ENCODE peak calls at places on chromosome 16, in six cellular contexts. P is H9, L is lung, V is tibial nerve, G is thyroid gland, Y is testis. M is an unnamed sample. For H3K4me1, the result is how much of the 10 kb centered on the place peaks cover.

GRCh38 chr16:73058616-73059409 is 10.9 kb upstream of the ZFHX3 start:
- DNase-seq in P (no peak), Y (peak), L (no peak), V (no peak), G (peak), M (peak)

GRCh38 chr16:57999366-57999970 is 1.0 kb downstream of the ZNF319 start:
- DNase-seq in P (no peak), V (no peak), Y (no peak), G (no peak), L (no peak), M (no peak)

GRCh38 chr16:11410382-11411058 is 65.3 kb downstream of the RMI2 start:
- DNase-seq in L (no peak), P (no peak), G (peak), Y (no peak), V (no peak), M (no peak)

GRCh38 chr16:52518884-52519283 is 28.1 kb downstream of the TOX3 start:
- DNase-seq in G (no peak), L (no peak), Y (no peak), P (no peak), V (no peak), M (no peak)

GRCh38 chr16:13186813-13187212 is 285.4 kb downstream of the SHISA9 start:
- DNase-seq in P (peak), V (no peak), G (no peak), L (no peak), Y (no peak), M (no peak)

GRCh38 chr16:11076259-11077018 is 132.1 kb downstream of the CLEC16A start:
- DNase-seq in V (no peak), G (no peak), Y (no peak), P (no peak), L (no peak), M (no peak)

GRCh38 chr16:50213939-50214519 is 52.3 kb upstream of the ADCY7 start:
- DNase-seq in Y (no peak), P (no peak), G (no peak), V (no peak), L (no peak), M (no peak)

GRCh38 chr16:62576636-62577035 is 540.4 kb upstream of the CDH8 start:
- DNase-seq in G (no peak), P (no peak), L (no peak), V (no peak), Y (no peak), M (no peak)

GRCh38 chr16:17013067-17013466 is 457.7 kb downstream of the XYLT1 start:
- DNase-seq in Y (no peak), V (no peak), P (no peak), G (no peak), L (no peak), M (no peak)

GRCh38 chr16:86029131-86029741 is 130.3 kb downstream of the IRF8 start:
- DNase-seq in V (no peak), G (peak), L (no peak), Y (no peak), P (no peak), M (no peak)

GRCh38 chr16:62067981-62068380 is 31.7 kb upstream of the CDH8 start:
- DNase-seq in Y (no peak), L (no peak), V (no peak), G (no peak), P (no peak), M (no peak)

GRCh38 chr16:6375471-6376075 is 957.1 kb upstream of the RBFOX1 start:
- DNase-seq in Y (no peak), V (no peak), P (no peak), L (no peak), G (no peak), M (no peak)

GRCh38 chr16:25812215-25812614 is 120.5 kb downstream of the HS3ST4 start:
- DNase-seq in P (no peak), V (no peak), L (no peak), Y (no peak), G (no peak), M (no peak)

GRCh38 chr16:72845322-72846020 is 202.5 kb downstream of the ZFHX3 start:
- DNase-seq in Y (no peak), L (no peak), V (no peak), P (no peak), G (no peak), M (no peak)

GRCh38 chr16:23608194-23608593 is 12.1 kb upstream of the NDUFAB1 start:
- DNase-seq in V (no peak), P (no peak), G (no peak), L (no peak), Y (no peak), M (no peak)

GRCh38 chr16:80337786-80338185 is 203.0 kb upstream of the DYNLRB2 start:
- DNase-seq in G (no peak), V (no peak), P (no peak), L (no peak), Y (no peak), M (no peak)

GRCh38 chr16:66988197-66988788 is at the start of gene CES4A:
- DNase-seq in G (peak), P (no peak), Y (no peak), V (peak), L (no peak), M (no peak)

GRCh38 chr16:86424413-86424812 is 85.9 kb upstream of the FOXF1 start:
- DNase-seq in G (no peak), Y (no peak), P (no peak), V (no peak), L (no peak), M (no peak)

GRCh38 chr16:1740781-1741490 is 30.4 kb downstream of the NME3 start:
- DNase-seq in L (no peak), P (no peak), G (no peak), Y (no peak), V (no peak), M (no peak)

GRCh38 chr16:56972898-56973689 is 11.3 kb downstream of the CETP start:
- DNase-seq in L (no peak), V (no peak), P (no peak), Y (no peak), G (no peak), M (no peak)

GRCh38 chr16:56847173-56847948 is 17.6 kb upstream of the SLC12A3 start:
- DNase-seq in Y (no peak), V (no peak), L (no peak), G (peak), P (no peak), M (no peak)

GRCh38 chr16:51151435-51151950 is 423 bp upstream of the SALL1 start:
- DNase-seq in V (no peak), L (no peak), P (peak), G (peak), Y (peak), M (peak)

GRCh38 chr16:57720142-57720575 is 15.4 kb upstream of the KATNB1 start:
- DNase-seq in V (no peak), Y (peak), P (peak), L (peak), G (peak), M (peak)

GRCh38 chr16:79885320-79885719 is 284.8 kb upstream of the MAF start:
- DNase-seq in L (no peak), G (no peak), Y (no peak), V (no peak), P (no peak), M (no peak)

GRCh38 chr16:17520567-17520966 is 49.8 kb upstream of the XYLT1 start:
- DNase-seq in G (no peak), Y (no peak), L (no peak), V (no peak), P (no peak), M (no peak)

GRCh38 chr16:80441935-80442334 is 98.9 kb upstream of the DYNLRB2 start:
- DNase-seq in Y (no peak), P (no peak), G (no peak), V (no peak), L (no peak), M (no peak)

GRCh38 chr16:67326115-67326471 is 448 bp downstream of the KCTD19 start:
- DNase-seq in V (no peak), L (no peak), G (no peak), P (no peak), Y (no peak), M (no peak)

GRCh38 chr16:1337486-1337885 is 4.0 kb downstream of the BAIAP3 start:
- DNase-seq in P (no peak), Y (no peak), V (no peak), G (no peak), L (no peak), M (no peak)

GRCh38 chr16:52552643-52553042 is 5.7 kb upstream of the TOX3 start:
- DNase-seq in Y (no peak), L (no peak), G (no peak), V (no peak), P (no peak), M (no peak)

GRCh38 chr16:85659805-85660511 is 28.8 kb downstream of the GINS2 start:
- DNase-seq in V (no peak), L (no peak), P (peak), G (peak), Y (peak), M (peak)

DNA sequence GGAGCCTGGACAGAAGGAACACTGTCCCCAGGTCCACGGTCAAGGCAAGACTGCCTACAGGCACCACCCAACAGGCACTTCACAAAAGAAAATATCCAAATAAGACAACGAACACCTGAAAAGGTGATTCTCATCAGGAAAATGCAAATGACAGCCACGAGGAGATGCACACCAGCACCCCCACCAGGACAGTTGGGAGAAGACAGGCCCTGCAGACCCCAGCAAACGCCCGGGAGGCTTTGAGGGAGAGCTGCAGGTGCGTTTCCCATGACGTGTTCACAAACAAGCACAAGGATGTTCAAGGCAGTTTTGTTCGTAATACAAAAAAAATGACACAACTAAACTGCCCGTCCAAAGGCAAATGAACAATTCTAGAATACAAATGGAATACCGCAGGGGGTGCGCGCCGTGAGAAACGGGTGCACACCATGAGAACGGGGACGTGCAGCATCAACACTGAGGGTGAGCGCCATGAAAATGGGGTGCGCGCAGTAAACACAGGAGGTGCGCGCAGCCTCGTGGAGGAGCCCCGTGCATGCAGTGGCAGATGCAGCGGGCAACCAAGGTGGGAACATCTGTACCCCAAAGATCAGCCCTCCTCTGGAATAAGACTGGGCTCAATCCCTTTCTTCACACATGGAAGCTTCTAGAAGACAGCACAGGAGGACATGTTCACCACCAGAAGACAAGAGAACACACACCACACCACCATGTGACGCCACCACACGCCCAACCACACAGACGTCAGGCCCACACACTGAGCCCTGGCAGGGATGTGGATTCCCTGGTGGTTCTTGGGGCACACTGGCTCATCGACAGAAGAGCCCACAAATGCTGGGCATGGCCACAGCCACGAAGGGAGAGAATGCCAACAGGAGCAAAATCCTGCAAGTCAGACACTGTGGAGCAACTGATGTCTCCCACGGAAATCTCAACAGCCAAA is 91.2 kb downstream of the ZNF778 start:
- DNase-seq in Y (no peak), P (peak), G (no peak), V (no peak), L (no peak), M (no peak)
- H3K4me1 ChIP-seq in Y (under half), P (under half), G (under half), V (under half), L (under half), M (under half)

GRCh38 chr16:81448154-81449131 is 3.8 kb downstream of the CMIP start:
- DNase-seq in L (no peak), Y (no peak), V (no peak), P (no peak), G (no peak), M (peak)

GRCh38 chr16:81446318-81447275 is 2.0 kb downstream of the CMIP start:
- DNase-seq in P (no peak), G (peak), Y (no peak), L (no peak), V (no peak), M (peak)

GRCh38 chr16:81449241-81449640 is 4.6 kb downstream of the CMIP start:
- DNase-seq in L (no peak), V (no peak), G (no peak), P (no peak), Y (no peak), M (no peak)

GRCh38 chr16:81445926-81446317 is 1.3 kb downstream of the CMIP start:
- DNase-seq in V (no peak), Y (no peak), P (no peak), G (peak), L (no peak), M (no peak)

GRCh38 chr16:81447383-81448101 is 2.9 kb downstream of the CMIP start:
- DNase-seq in G (peak), Y (no peak), P (no peak), L (peak), V (no peak), M (peak)
- H3K4me1 ChIP-seq in G (under half), Y (under half), P (under half), L (under half), V (under half), M (half or more)

DNA sequence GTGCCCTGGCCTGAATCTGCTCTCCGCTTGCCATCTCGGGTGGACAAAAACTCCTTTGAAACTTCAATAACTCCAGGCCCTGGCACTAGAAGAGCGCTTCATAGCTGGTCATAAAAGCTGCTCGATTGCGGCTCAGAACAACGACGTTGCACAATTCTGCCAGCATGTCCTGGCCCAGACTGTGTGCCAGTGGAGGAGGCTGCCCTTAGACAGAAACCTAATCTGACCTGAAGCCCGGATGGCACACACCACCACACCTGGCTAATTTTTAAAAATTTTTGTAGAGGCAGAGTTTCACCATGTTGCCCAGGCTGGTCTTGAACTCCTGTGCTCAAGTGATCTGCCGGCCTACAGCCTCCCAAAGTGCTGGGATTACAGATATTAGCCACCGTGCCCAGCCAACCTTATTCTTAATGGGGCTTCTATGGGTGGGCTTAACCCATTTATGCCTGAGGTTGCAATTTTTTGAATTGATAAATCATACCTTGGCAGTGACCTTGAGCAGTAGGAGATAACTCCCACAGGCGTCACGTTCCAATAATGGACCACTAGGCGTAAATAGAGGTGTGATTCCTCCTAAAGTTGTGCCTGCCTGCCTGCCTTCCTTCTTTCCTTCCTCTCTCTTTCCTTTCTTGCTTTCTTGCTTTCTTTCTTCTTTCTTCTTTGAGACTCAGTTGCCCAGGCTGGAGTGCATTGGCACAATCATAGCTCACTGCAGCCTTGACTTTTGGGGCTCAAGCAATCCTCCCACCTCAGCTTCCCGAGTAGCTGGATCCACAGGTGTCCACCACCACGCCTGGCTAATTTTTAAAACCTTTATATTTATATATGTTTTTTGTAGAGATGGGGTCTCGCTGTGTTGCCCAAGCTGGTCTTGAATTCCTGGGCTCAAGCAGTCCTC is 1.1 kb upstream of the PPL start:
- DNase-seq in P (no peak), L (peak), V (no peak), Y (no peak), G (peak), M (peak)
- H3K4me1 ChIP-seq in P (under half), L (under half), V (under half), Y (under half), G (under half), M (under half)

DNA sequence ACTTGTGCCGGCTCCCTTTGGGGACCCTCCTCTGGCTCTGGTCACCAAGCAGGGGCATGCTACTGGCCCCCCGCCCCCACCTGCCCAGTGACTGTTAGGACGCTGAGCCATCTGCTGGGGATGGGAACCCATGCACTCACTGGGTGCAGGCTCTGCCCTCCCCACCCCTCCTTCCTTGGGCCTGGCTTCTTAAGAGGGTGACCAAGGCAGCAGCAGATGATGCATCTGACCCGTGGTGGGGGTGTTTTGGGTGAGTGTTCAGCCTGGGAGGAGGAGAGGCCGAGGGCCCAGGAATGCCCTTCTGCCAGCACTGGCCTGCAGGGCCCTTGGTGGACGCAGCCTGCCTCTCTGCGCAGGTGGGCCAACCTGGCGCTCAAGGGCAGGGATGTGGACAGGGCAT is 19.2 kb upstream of the MTSS2 start:
- DNase-seq in L (no peak), P (no peak), G (no peak), V (no peak), Y (no peak), M (no peak)
- H3K4me1 ChIP-seq in L (under half), P (under half), G (under half), V (under half), Y (under half), M (under half)

GRCh38 chr16:89555780-89556179 is 4.7 kb upstream of the RPL13 start:
- DNase-seq in P (no peak), Y (no peak), G (no peak), L (no peak), V (no peak), M (no peak)
- H3K4me1 ChIP-seq in P (under half), Y (under half), G (under half), L (under half), V (under half), M (under half)

GRCh38 chr16:89323120-89323960 is 105.8 kb downstream of the ZNF778 start:
- DNase-seq in V (no peak), Y (no peak), L (no peak), P (no peak), G (no peak), M (peak)
- H3K4me1 ChIP-seq in V (under half), Y (under half), L (half or more), P (under half), G (under half), M (half or more)

DNA sequence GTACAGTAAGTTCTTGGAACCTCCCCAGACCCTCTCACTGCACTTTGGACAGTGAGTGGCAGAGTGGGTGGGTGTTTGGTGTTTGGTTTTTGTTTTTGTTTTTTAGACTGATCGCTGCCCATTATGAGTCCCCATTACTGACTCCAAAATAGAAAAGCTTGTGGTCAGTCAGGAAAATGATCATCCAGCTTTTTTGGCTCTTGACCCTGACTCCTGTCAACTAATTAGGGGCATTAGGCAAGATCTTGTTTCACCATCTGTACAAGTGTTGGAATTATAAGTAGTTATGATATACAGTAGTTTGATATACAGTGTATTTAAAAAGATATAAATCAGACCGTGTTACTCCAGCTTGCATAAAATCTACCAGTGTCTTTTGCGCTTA is 6.3 kb downstream of the LYRM1 start:
- DNase-seq in L (no peak), V (no peak), P (no peak), Y (no peak), G (no peak), M (no peak)
- H3K4me1 ChIP-seq in L (under half), V (under half), P (under half), Y (under half), G (under half), M (half or more)

GRCh38 chr16:75169899-75170405 is 21.6 kb downstream of the ZFP1 start:
- DNase-seq in P (no peak), G (no peak), Y (no peak), V (no peak), L (no peak), M (no peak)
- H3K4me1 ChIP-seq in P (under half), G (under half), Y (under half), V (under half), L (under half), M (under half)

GRCh38 chr16:35598696-35599332 is 2139.4 kb downstream of the TP53TG3F start:
- DNase-seq in Y (no peak), L (no peak), P (no peak), V (no peak), G (no peak), M (no peak)

GRCh38 chr16:35596467-35596866 is 2137.1 kb downstream of the TP53TG3F start:
- DNase-seq in L (no peak), V (no peak), P (no peak), G (no peak), Y (no peak), M (no peak)

GRCh38 chr16:35602116-35602515 is 2142.7 kb downstream of the TP53TG3F start:
- DNase-seq in L (no peak), Y (no peak), P (no peak), V (no peak), G (no peak), M (no peak)

GRCh38 chr16:35599429-35600165 is 2140.2 kb downstream of the TP53TG3F start:
- DNase-seq in L (no peak), P (no peak), Y (no peak), V (no peak), G (no peak), M (no peak)
- H3K4me1 ChIP-seq in L (under half), P (under half), Y (under half), V (under half), G (under half), M (under half)